ENCODE peak calls at places on chromosomes 2 and 18, in seven cellular contexts. One of them, this sample, is unnamed.

GRCh38 chr18:4106407-4107033 is 348.6 kb downstream of the DLGAP1 start:
- DNase-seq in GM12891: peak
- DNase-seq in NCI-H524: peak
- DNase-seq in mammary epithelial cell: peak
- DNase-seq in left colon: no peak
- DNase-seq in WTC11: peak
- DNase-seq in progenitor cell of endocrine pancreas: peak
- DNase-seq in this sample: no peak

GRCh38 chr2:120252207-120253020 is at the start of gene RALB:
- DNase-seq in GM12891: peak
- DNase-seq in NCI-H524: peak
- DNase-seq in mammary epithelial cell: peak
- DNase-seq in left colon: peak
- DNase-seq in WTC11: peak
- DNase-seq in progenitor cell of endocrine pancreas: peak
- DNase-seq in this sample: peak

GRCh38 chr18:77132369-77133050 is at the start of gene MBP:
- DNase-seq in GM12891: peak
- DNase-seq in NCI-H524: no peak
- DNase-seq in mammary epithelial cell: peak
- DNase-seq in left colon: peak
- DNase-seq in WTC11: peak
- DNase-seq in progenitor cell of endocrine pancreas: peak
- DNase-seq in this sample: peak

GRCh38 chr18:31877900-31878299 is 65.0 kb downstream of the TRAPPC8 start:
- DNase-seq in GM12891: no peak
- DNase-seq in NCI-H524: no peak
- DNase-seq in mammary epithelial cell: no peak
- DNase-seq in left colon: no peak
- DNase-seq in WTC11: no peak
- DNase-seq in progenitor cell of endocrine pancreas: no peak
- DNase-seq in this sample: no peak

GRCh38 chr2:38610851-38611801 is 8.4 kb upstream of the HNRNPLL start:
- DNase-seq in GM12891: no peak
- DNase-seq in NCI-H524: no peak
- DNase-seq in mammary epithelial cell: peak
- DNase-seq in left colon: no peak
- DNase-seq in WTC11: no peak
- DNase-seq in progenitor cell of endocrine pancreas: no peak
- DNase-seq in this sample: no peak

GRCh38 chr18:48782381-48782841 is 168.4 kb downstream of the SMAD7 start:
- DNase-seq in GM12891: no peak
- DNase-seq in NCI-H524: no peak
- DNase-seq in mammary epithelial cell: no peak
- DNase-seq in left colon: no peak
- DNase-seq in WTC11: no peak
- DNase-seq in progenitor cell of endocrine pancreas: no peak
- DNase-seq in this sample: no peak

GRCh38 chr2:37617119-37617892 is 54.1 kb downstream of the CDC42EP3 start:
- DNase-seq in GM12891: no peak
- DNase-seq in NCI-H524: no peak
- DNase-seq in mammary epithelial cell: no peak
- DNase-seq in left colon: no peak
- DNase-seq in WTC11: no peak
- DNase-seq in progenitor cell of endocrine pancreas: no peak
- DNase-seq in this sample: no peak

GRCh38 chr2:101524811-101525430 is 50.0 kb upstream of the RFX8 start:
- DNase-seq in GM12891: no peak
- DNase-seq in NCI-H524: no peak
- DNase-seq in mammary epithelial cell: peak
- DNase-seq in left colon: peak
- DNase-seq in WTC11: no peak
- DNase-seq in progenitor cell of endocrine pancreas: no peak
- DNase-seq in this sample: no peak

GRCh38 chr2:3639653-3640052 is 18.3 kb upstream of the ALLC start:
- DNase-seq in GM12891: no peak
- DNase-seq in NCI-H524: no peak
- DNase-seq in mammary epithelial cell: no peak
- DNase-seq in left colon: no peak
- DNase-seq in WTC11: no peak
- DNase-seq in progenitor cell of endocrine pancreas: no peak
- DNase-seq in this sample: peak

GRCh38 chr2:98114643-98115355 is 27.8 kb downstream of the VWA3B start:
- DNase-seq in GM12891: no peak
- DNase-seq in NCI-H524: no peak
- DNase-seq in mammary epithelial cell: no peak
- DNase-seq in left colon: no peak
- DNase-seq in WTC11: no peak
- DNase-seq in progenitor cell of endocrine pancreas: no peak
- DNase-seq in this sample: no peak

GRCh38 chr18:74351354-74351753 is 35.7 kb downstream of the C18orf63 start:
- DNase-seq in GM12891: no peak
- DNase-seq in NCI-H524: no peak
- DNase-seq in mammary epithelial cell: peak
- DNase-seq in left colon: no peak
- DNase-seq in WTC11: no peak
- DNase-seq in progenitor cell of endocrine pancreas: no peak
- DNase-seq in this sample: no peak

GRCh38 chr18:22433960-22434359 is 16.2 kb upstream of the CTAGE1 start:
- DNase-seq in GM12891: no peak
- DNase-seq in NCI-H524: peak
- DNase-seq in mammary epithelial cell: no peak
- DNase-seq in left colon: no peak
- DNase-seq in WTC11: no peak
- DNase-seq in progenitor cell of endocrine pancreas: no peak
- DNase-seq in this sample: no peak